ENCODE peak calls at places on chromosomes 6 and 20, in ten cellular contexts. R is CD4-positive, CD25-positive, alpha-beta regulatory T cell; K is PC-9; Z is CD8-positive, alpha-beta T cell; S is CD8-positive, alpha-beta memory T cell; L is upper lobe of right lung; B is stomach; X is IMR-90; H is heart left ventricle; V is transverse colon. W is an unnamed sample. For H3K4me1 and H3K27me3, the result is how much of the 10 kb centered on the place peaks cover.

GRCh38 chr6:87832025-87832825 is 130.2 kb upstream of the AKIRIN2 start:
- DNase-seq in L (no peak), B (no peak), X (peak), R (peak), Z (no peak), V (no peak), K (no peak), H (no peak), S (no peak), W (no peak)

GRCh38 chr20:45853484-45853883 is 3.7 kb downstream of the ACOT8 start:
- DNase-seq in H (no peak), Z (no peak), X (no peak), K (no peak), R (no peak), L (no peak), B (no peak), S (no peak), V (no peak), W (no peak)

GRCh38 chr6:152975204-152975915 is 7.5 kb downstream of the FBXO5 start:
- DNase-seq in Z (no peak), X (no peak), L (no peak), K (no peak), H (no peak), R (peak), B (no peak), V (no peak), S (no peak), W (peak)

GRCh38 chr6:117414770-117415169 is 11.0 kb downstream of the ROS1 start:
- DNase-seq in H (no peak), K (no peak), L (no peak), S (no peak), Z (no peak), V (no peak), B (no peak), X (no peak), R (no peak), W (no peak)

GRCh38 chr20:58128635-58129625 is 99.5 kb downstream of the ANKRD60 start:
- DNase-seq in Z (no peak), B (no peak), S (no peak), K (no peak), H (no peak), R (no peak), L (peak), V (no peak), X (no peak), W (no peak)

GRCh38 chr6:136077834-136078576 is 172.1 kb downstream of the MTFR2 start:
- DNase-seq in K (no peak), H (no peak), V (no peak), R (no peak), S (no peak), Z (no peak), B (no peak), L (no peak), X (peak), W (no peak)

GRCh38 chr6:12923644-12924235 is 207.2 kb downstream of the PHACTR1 start:
- DNase-seq in R (no peak), X (no peak), H (no peak), B (no peak), Z (no peak), S (no peak), L (no peak), V (no peak), K (no peak), W (no peak)

GRCh38 chr6:127266892-127267741 is 453 bp downstream of the RNF146 start:
- DNase-seq in B (peak), Z (peak), R (peak), H (peak), V (peak), L (peak), K (no peak), X (peak), S (peak), W (peak)

DNA sequence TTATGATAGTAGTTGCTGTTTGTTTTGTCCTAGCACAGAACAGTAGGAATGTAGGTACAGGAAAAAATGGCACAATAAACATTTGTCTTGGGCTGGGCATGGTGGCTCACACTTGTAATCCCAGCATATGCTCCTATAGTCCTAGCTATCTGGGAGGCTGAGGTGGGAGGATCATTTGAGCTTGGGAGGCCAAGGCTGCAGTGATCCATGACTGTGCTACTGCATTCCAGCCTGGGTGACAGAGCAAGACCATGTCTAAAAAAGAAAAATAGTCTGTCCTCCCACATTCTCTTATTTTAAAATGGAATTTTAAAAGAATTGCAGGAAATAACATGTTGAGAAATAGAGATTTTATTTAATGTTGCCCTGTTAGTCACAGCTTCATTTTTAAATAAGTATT is 87.8 kb downstream of the ANKRD6 start:
- DNase-seq in K (no peak), B (no peak), H (no peak), R (no peak), V (no peak), Z (no peak), X (no peak), S (no peak), L (no peak), W (no peak)
- H3K4me1 ChIP-seq in K (under half), B (under half), H (under half), R (under half), V (under half), Z (under half), X (under half), S (under half), L (under half), W (under half)

DNA sequence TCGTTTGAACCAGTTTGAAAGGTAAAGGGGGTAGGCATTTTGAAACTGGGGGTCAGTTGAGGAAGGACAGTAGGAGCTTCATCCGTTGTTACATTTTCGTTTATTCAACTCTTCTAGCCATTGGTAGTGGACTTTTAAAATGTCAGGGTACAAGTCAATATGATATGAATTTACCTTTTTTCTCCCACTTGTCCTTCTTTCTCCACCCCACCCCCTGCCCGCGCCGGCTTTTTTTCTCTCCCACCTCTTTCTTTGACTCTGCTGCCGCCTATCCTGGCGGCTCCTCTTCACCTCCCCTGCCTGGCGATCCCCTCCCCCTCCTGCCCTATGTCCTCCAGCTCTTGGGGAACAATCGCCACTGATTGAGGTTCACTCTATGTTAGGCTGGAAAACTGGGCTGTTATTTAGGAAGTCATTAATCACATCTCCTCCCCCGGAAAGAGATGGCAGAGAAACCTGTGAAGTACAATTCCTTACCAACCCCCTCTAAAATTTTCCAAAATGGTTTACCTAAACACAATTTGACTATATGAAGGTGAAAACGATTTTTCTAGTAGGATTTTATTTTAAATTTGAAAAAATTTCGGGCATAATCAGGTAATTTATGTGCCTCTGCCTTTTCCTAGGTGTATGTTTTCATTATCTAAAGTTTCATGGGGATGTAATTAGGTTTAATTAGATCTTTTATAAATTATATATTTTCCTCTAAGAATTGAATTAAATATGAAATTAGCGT is 812 bp upstream of the LIN28B start:
- DNase-seq in X (no peak), R (no peak), S (no peak), V (no peak), Z (no peak), B (no peak), H (no peak), K (no peak), L (no peak), W (no peak)
- H3K4me3 ChIP-seq in X (no peak), R (no peak), S (no peak), V (no peak), Z (no peak), B (no peak), H (no peak), K (no peak), L (no peak), W (no peak)

DNA sequence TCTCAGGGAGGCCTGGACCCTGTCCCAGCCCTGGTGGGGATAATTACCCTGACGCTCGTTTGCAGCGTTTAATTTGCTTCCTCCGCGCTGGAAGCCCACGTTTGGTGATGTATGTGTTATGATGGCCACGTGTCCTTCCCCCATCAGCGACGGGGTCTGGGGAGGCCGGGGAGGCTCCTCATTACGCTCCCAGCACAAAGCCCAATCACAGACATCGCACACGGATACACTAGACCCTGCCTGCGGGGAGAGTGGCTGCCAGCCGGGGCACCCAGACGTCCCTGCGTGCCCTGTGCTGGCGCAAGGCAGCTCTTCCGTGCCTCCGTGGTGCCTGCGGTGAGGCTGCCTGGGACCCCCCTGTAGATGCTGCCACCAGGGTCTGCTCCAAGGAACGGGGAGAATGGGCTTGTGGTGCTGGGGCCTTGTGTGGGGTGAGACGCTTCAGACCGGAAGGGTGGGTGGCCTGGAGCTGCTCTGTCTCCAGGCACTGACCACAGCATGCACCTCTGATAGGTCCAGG is 10.3 kb upstream of the CHRNA4 start:
- DNase-seq in V (no peak), B (no peak), R (no peak), L (no peak), K (no peak), X (no peak), Z (no peak), S (no peak), H (no peak), W (no peak)
- H3K27me3 ChIP-seq in V (half or more), B (under half), R (under half), L (under half), K (half or more), X (half or more), Z (under half), S (under half), H (under half), W (under half)

DNA sequence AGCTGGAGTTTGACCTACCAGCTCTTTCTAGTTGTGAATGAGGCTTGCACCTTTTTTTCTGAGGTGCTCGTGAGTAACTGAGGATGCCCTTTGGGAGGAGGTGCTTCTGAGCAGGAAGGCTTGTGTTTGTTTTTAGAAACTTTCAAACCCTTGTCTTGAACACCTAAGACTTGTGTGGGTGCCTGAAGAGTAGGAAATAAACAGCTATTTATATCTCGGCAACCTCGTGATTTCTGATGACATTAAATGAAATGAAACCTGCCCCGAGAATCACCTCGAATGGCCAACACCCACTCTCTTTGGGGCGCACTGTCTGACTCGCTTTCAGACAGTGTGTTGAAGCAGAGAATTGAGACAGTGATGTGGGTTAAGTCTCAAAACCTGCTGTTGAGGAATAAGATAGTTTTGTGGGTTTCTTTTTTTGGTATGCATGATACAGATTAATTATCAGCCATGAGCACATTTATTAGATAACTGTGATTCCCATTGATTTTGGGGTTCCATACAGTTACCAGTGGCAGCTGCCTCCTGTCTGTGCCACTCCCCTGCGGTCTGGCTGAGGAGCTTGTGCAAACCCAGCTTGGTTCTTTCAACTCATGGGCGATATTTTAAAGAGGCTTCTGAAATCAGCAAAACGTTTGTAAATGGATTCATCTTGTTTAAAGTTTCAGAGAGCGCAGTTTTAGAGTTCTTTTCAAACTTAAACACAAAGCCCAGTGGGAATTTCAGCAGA is 8.4 kb downstream of the IRF4 start:
- DNase-seq in K (no peak), R (peak), X (no peak), V (no peak), B (no peak), S (no peak), Z (no peak), L (no peak), H (no peak), W (peak)
- H3K4me1 ChIP-seq in K (under half), R (half or more), X (under half), V (under half), B (under half), S (under half), Z (under half), L (under half), H (under half), W (under half)

GRCh38 chr20:10436053-10436699 is 1.1 kb downstream of the SLX4IP start:
- DNase-seq in X (no peak), Z (no peak), V (no peak), R (no peak), B (no peak), S (no peak), K (no peak), L (no peak), H (no peak), W (no peak)
- H3K4me3 ChIP-seq in X (no peak), Z (no peak), V (no peak), R (peak), B (peak), S (no peak), K (peak), L (no peak), H (no peak), W (no peak)

DNA sequence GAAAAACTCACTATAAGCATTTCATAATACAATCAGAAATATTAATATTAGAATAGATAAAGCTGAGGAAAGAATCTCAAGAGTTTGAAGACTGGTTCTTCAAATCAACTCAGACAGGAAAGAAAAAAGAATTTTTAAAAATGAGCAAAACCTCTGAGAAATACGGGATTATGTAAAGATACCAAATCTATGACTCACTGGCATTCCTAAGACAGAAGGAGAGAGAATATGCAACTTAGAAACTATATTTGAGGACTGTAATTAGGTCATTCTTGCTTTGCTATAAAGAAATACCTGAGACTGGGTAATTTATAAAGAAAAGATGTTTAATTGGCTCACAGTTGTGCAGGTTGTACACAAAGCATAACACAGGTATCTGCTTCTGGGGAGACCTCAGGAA is 665.1 kb downstream of the RNF144B start:
- DNase-seq in H (no peak), B (no peak), S (no peak), V (no peak), X (no peak), Z (no peak), K (no peak), L (no peak), R (no peak), W (no peak)
- H3K27me3 ChIP-seq in H (under half), B (under half), S (under half), V (under half), X (under half), Z (under half), K (under half), L (under half), R (under half), W (under half)

GRCh38 chr6:34389034-34389433 is 3.4 kb downstream of the NUDT3 start:
- DNase-seq in X (no peak), L (no peak), B (no peak), K (no peak), S (no peak), H (no peak), V (no peak), Z (no peak), R (no peak), W (no peak)
- H3K4me1 ChIP-seq in X (under half), L (under half), B (under half), K (under half), S (under half), H (half or more), V (under half), Z (under half), R (under half), W (under half)